ENCODE peak calls at places on chromosomes 4 and X, in ten cellular contexts. A, G, L, C, X, F, R, B, D and T are unnamed samples.

GRCh38 chr4:153448003-153448731 is 18.0 kb upstream of the TMEM131L start:
- DNase-seq in A (no peak), G (no peak), L (no peak), C (no peak), X (no peak), F (no peak), R (no peak), B (no peak), D (no peak), T (no peak)

GRCh38 chrX:150486011-150486410 is 82.4 kb upstream of the MTM1 start:
- DNase-seq in A (peak), G (no peak), L (peak), C (no peak), X (peak), F (peak), R (peak), B (peak), D (no peak), T (peak)

GRCh38 chr4:174084542-174084941 is 198.9 kb downstream of the FBXO8 start:
- DNase-seq in A (no peak), G (no peak), L (no peak), C (no peak), X (no peak), F (no peak), R (no peak), B (no peak), D (no peak), T (no peak)

GRCh38 chrX:150926304-150926703 is 27.8 kb upstream of the CD99L2 start:
- DNase-seq in A (no peak), G (no peak), L (no peak), C (no peak), X (no peak), F (no peak), R (no peak), B (no peak), D (no peak), T (no peak)

GRCh38 chr4:89876548-89876947 is 18.1 kb upstream of the MMRN1 start:
- DNase-seq in A (no peak), G (no peak), L (no peak), C (no peak), X (no peak), F (no peak), R (no peak), B (no peak), D (no peak), T (no peak)

GRCh38 chr4:181254771-181255170 is 988.4 kb upstream of the TENM3 start:
- DNase-seq in A (no peak), G (no peak), L (no peak), C (no peak), X (no peak), F (no peak), R (no peak), B (no peak), D (no peak), T (no peak)

GRCh38 chr4:98794565-98795205 is 134.2 kb downstream of the EIF4E start:
- DNase-seq in A (no peak), G (no peak), L (no peak), C (no peak), X (no peak), F (peak), R (no peak), B (no peak), D (no peak), T (no peak)

GRCh38 chr4:14669418-14669817 is 332.9 kb upstream of the CPEB2 start:
- DNase-seq in A (no peak), G (no peak), L (no peak), C (no peak), X (no peak), F (no peak), R (no peak), B (no peak), D (no peak), T (no peak)

GRCh38 chr4:169009281-169010124 is 552 bp downstream of the CBR4 start:
- DNase-seq in A (peak), G (peak), L (peak), C (peak), X (peak), F (peak), R (peak), B (peak), D (no peak), T (peak)

GRCh38 chrX:114344756-114345155 is 239.1 kb upstream of the HTR2C start:
- DNase-seq in A (peak), G (no peak), L (peak), C (no peak), X (no peak), F (peak), R (no peak), B (no peak), D (peak), T (no peak)

GRCh38 chr4:73450398-73451004 is 14.5 kb downstream of the AFP start:
- DNase-seq in A (no peak), G (no peak), L (peak), C (no peak), X (peak), F (peak), R (no peak), B (no peak), D (no peak), T (no peak)

GRCh38 chr4:15695764-15696163 is 7.1 kb upstream of the BST1 start:
- DNase-seq in A (no peak), G (no peak), L (no peak), C (no peak), X (no peak), F (no peak), R (no peak), B (no peak), D (no peak), T (no peak)

GRCh38 chr4:186088516-186088915 is 16.0 kb upstream of the FAM149A start:
- DNase-seq in A (no peak), G (no peak), L (no peak), C (no peak), X (no peak), F (no peak), R (no peak), B (no peak), D (no peak), T (no peak)

GRCh38 chrX:13898603-13899002 is 81.7 kb upstream of the GPM6B start:
- DNase-seq in A (no peak), G (no peak), L (no peak), C (no peak), X (no peak), F (no peak), R (no peak), B (no peak), D (no peak), T (no peak)

GRCh38 chr4:184755278-184755677 is 21.4 kb upstream of the CENPU start:
- DNase-seq in A (no peak), G (no peak), L (no peak), C (no peak), X (peak), F (no peak), R (no peak), B (no peak), D (no peak), T (no peak)

GRCh38 chrX:153725039-153725831 is 579 bp downstream of the ABCD1 start:
- DNase-seq in A (no peak), G (no peak), L (no peak), C (no peak), X (no peak), F (no peak), R (no peak), B (no peak), D (no peak), T (no peak)

GRCh38 chr4:86174496-86174895 is 185.4 kb downstream of the MAPK10 start:
- DNase-seq in A (no peak), G (no peak), L (no peak), C (no peak), X (no peak), F (no peak), R (no peak), B (no peak), D (no peak), T (no peak)

GRCh38 chrX:41889317-41890025 is 33.9 kb downstream of the CASK start:
- DNase-seq in A (peak), G (no peak), L (peak), C (no peak), X (no peak), F (no peak), R (no peak), B (no peak), D (no peak), T (no peak)

GRCh38 chrX:76172325-76172887 is 456 bp upstream of the PBDC1 start:
- DNase-seq in A (no peak), G (no peak), L (no peak), C (no peak), X (no peak), F (no peak), R (peak), B (no peak), D (no peak), T (no peak)

GRCh38 chr4:60805500-60806313 is 394.4 kb upstream of the ADGRL3 start:
- DNase-seq in A (no peak), G (no peak), L (peak), C (peak), X (no peak), F (no peak), R (no peak), B (no peak), D (no peak), T (no peak)

GRCh38 chrX:19172741-19173140 is 50.5 kb upstream of the ADGRG2 start:
- DNase-seq in A (no peak), G (no peak), L (no peak), C (no peak), X (no peak), F (no peak), R (no peak), B (no peak), D (no peak), T (no peak)

GRCh38 chr4:145153181-145153903 is 27.0 kb downstream of the OTUD4 start:
- DNase-seq in A (no peak), G (no peak), L (no peak), C (no peak), X (peak), F (no peak), R (no peak), B (no peak), D (no peak), T (no peak)

GRCh38 chr4:61911313-61911756 is 711.2 kb downstream of the ADGRL3 start:
- DNase-seq in A (no peak), G (no peak), L (no peak), C (no peak), X (no peak), F (no peak), R (no peak), B (no peak), D (no peak), T (no peak)

GRCh38 chrX:77298790-77299189 is 148.4 kb upstream of the FGF16 start:
- DNase-seq in A (no peak), G (no peak), L (no peak), C (no peak), X (no peak), F (no peak), R (no peak), B (peak), D (no peak), T (no peak)

GRCh38 chrX:39941332-39941920 is 156.3 kb downstream of the BCOR start:
- DNase-seq in A (no peak), G (no peak), L (no peak), C (no peak), X (no peak), F (no peak), R (no peak), B (no peak), D (no peak), T (no peak)

GRCh38 chrX:33041141-33041540 is 170.2 kb downstream of the DMD start:
- DNase-seq in A (no peak), G (no peak), L (no peak), C (peak), X (no peak), F (no peak), R (no peak), B (no peak), D (no peak), T (no peak)

GRCh38 chrX:270848-271367 is 10.3 kb upstream of the PLCXD1 start:
- DNase-seq in A (no peak), G (no peak), L (no peak), C (peak), X (peak), F (no peak), R (no peak), B (peak), D (no peak), T (peak)

GRCh38 chr4:620851-621261 is 4.5 kb upstream of the PDE6B start:
- DNase-seq in A (no peak), G (no peak), L (no peak), C (no peak), X (no peak), F (no peak), R (no peak), B (no peak), D (no peak), T (no peak)

GRCh38 chr4:6783111-6783981 is 819 bp downstream of the KIAA0232 start:
- DNase-seq in A (peak), G (no peak), L (peak), C (peak), X (peak), F (peak), R (peak), B (peak), D (peak), T (peak)

GRCh38 chr4:6781561-6781960 is 966 bp upstream of the KIAA0232 start:
- DNase-seq in A (no peak), G (no peak), L (no peak), C (no peak), X (no peak), F (no peak), R (no peak), B (no peak), D (no peak), T (no peak)

GRCh38 chr4:6781113-6781512 is 1.4 kb upstream of the KIAA0232 start:
- DNase-seq in A (no peak), G (no peak), L (no peak), C (peak), X (peak), F (no peak), R (no peak), B (no peak), D (no peak), T (no peak)

GRCh38 chr4:6782846-6783110 is 251 bp downstream of the KIAA0232 start:
- DNase-seq in A (no peak), G (no peak), L (no peak), C (no peak), X (no peak), F (no peak), R (no peak), B (no peak), D (no peak), T (no peak)

GRCh38 chr4:6782147-6782845 is at the start of gene KIAA0232:
- DNase-seq in A (peak), G (peak), L (peak), C (peak), X (peak), F (peak), R (peak), B (peak), D (peak), T (peak)
- TF ChIP-seq POLR2A in A (peak), G (peak), L (peak), C (no peak), X (no peak), F (peak), R (peak), B (no peak), D (no peak), T (peak)

GRCh38 chrX:30085571-30085970 is 129.8 kb upstream of the MAGEB2 start:
- DNase-seq in A (no peak), G (no peak), L (no peak), C (no peak), X (no peak), F (no peak), R (no peak), B (no peak), D (no peak), T (no peak)
- TF ChIP-seq POLR2A in A (no peak), G (no peak), L (no peak), C (no peak), X (no peak), F (no peak), R (no peak), B (no peak), D (no peak), T (no peak)

GRCh38 chr4:26275261-26275660 is 45.6 kb upstream of the RBPJ start:
- DNase-seq in A (no peak), G (no peak), L (no peak), C (no peak), X (no peak), F (no peak), R (no peak), B (no peak), D (no peak), T (no peak)
- TF ChIP-seq POLR2A in A (no peak), G (no peak), L (no peak), C (no peak), X (no peak), F (no peak), R (no peak), B (no peak), D (no peak), T (no peak)

GRCh38 chrX:30881797-30882196 is 7.3 kb downstream of the TAB3 start:
- DNase-seq in A (no peak), G (no peak), L (no peak), C (no peak), X (no peak), F (no peak), R (no peak), B (no peak), D (no peak), T (no peak)
- TF ChIP-seq POLR2A in A (no peak), G (no peak), L (no peak), C (no peak), X (no peak), F (no peak), R (no peak), B (no peak), D (no peak), T (no peak)

GRCh38 chr4:81038636-81039350 is 8.3 kb downstream of the BMP3 start:
- DNase-seq in A (no peak), G (no peak), L (no peak), C (no peak), X (no peak), F (no peak), R (no peak), B (no peak), D (no peak), T (no peak)
- TF ChIP-seq POLR2A in A (no peak), G (no peak), L (no peak), C (no peak), X (no peak), F (no peak), R (no peak), B (no peak), D (no peak), T (no peak)

DNA sequence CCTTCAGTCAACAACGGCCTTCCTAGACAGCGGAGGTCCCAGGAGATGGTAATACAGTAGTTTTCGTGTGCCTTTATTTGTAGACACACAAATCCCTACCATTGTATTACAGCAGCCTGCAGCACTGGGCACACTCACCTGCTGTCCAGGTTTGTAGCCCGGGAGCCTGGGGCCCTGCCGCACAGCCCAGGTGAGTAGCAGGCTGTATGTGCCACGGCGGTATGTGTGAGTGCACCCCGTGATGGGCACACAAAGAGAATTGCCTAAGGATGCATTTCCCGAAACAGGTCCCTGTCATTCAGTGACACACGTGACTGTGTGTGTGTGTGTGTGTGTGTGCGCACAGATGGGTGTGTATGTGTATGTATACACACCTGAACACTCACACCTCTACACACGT is 8.1 kb upstream of the SLC25A6 start:
- DNase-seq in A (no peak), G (no peak), L (no peak), C (no peak), X (no peak), F (no peak), R (no peak), B (no peak), D (no peak), T (no peak)
- TF ChIP-seq POLR2A in A (no peak), G (no peak), L (no peak), C (no peak), X (no peak), F (no peak), R (no peak), B (no peak), D (no peak), T (no peak)

GRCh38 chr4:3636628-3637320 is 104.6 kb upstream of the LRPAP1 start:
- DNase-seq in A (no peak), G (no peak), L (no peak), C (no peak), X (no peak), F (no peak), R (peak), B (no peak), D (no peak), T (no peak)

GRCh38 chr4:3638080-3638715 is 106.0 kb upstream of the LRPAP1 start:
- DNase-seq in A (no peak), G (no peak), L (no peak), C (no peak), X (no peak), F (no peak), R (peak), B (no peak), D (no peak), T (no peak)

GRCh38 chr4:3634281-3635089 is 102.3 kb upstream of the LRPAP1 start:
- DNase-seq in A (no peak), G (no peak), L (no peak), C (no peak), X (peak), F (no peak), R (peak), B (no peak), D (no peak), T (no peak)

GRCh38 chr4:3637326-3638016 is 105.2 kb upstream of the LRPAP1 start:
- DNase-seq in A (no peak), G (no peak), L (no peak), C (peak), X (no peak), F (no peak), R (peak), B (no peak), D (no peak), T (no peak)

GRCh38 chr4:3635090-3635820 is 103.0 kb upstream of the LRPAP1 start:
- DNase-seq in A (no peak), G (no peak), L (no peak), C (no peak), X (peak), F (no peak), R (peak), B (no peak), D (no peak), T (no peak)
- TF ChIP-seq POLR2A in A (no peak), G (no peak), L (no peak), C (no peak), X (no peak), F (no peak), R (no peak), B (no peak), D (no peak), T (no peak)

GRCh38 chrX:134732152-134732551 is 73.9 kb upstream of the PLAC1 start:
- DNase-seq in A (no peak), G (no peak), L (no peak), C (peak), X (no peak), F (no peak), R (no peak), B (no peak), D (no peak), T (no peak)
- TF ChIP-seq POLR2A in A (no peak), G (no peak), L (no peak), C (no peak), X (no peak), F (no peak), R (no peak), B (no peak), D (no peak), T (no peak)

DNA sequence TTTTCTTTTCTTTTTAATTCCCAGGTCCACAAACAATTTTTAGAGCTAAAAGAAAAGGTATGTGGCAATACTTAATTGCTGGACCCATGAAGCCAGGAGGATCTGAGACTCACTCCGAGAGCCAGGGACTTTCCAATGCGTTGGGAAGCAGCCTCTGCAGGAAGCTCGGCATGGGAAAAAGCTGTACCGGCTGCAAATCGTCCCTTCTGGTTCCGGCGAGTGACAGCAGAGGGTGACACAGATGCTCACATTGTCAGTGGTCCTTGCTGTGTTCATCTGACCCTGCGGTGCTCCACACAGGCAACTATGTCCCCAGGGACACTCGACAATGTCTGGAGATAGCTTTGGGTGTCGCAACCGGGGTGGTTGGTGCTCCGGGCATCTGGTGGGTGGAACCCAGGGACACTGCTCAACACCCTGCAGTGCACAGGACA is 164.0 kb downstream of the PRKX start:
- DNase-seq in A (no peak), G (no peak), L (peak), C (no peak), X (no peak), F (no peak), R (no peak), B (no peak), D (no peak), T (no peak)
- TF ChIP-seq POLR2A in A (no peak), G (no peak), L (no peak), C (no peak), X (no peak), F (no peak), R (no peak), B (no peak), D (no peak), T (no peak)

GRCh38 chr4:17535906-17536305 is 20.9 kb downstream of the CLRN2 start:
- DNase-seq in A (peak), G (no peak), L (peak), C (peak), X (no peak), F (peak), R (no peak), B (no peak), D (no peak), T (no peak)

GRCh38 chr4:17535242-17535641 is 20.3 kb downstream of the CLRN2 start:
- DNase-seq in A (no peak), G (no peak), L (no peak), C (no peak), X (no peak), F (no peak), R (no peak), B (no peak), D (no peak), T (no peak)

GRCh38 chr4:17534705-17535104 is 19.7 kb downstream of the CLRN2 start:
- DNase-seq in A (no peak), G (no peak), L (no peak), C (no peak), X (no peak), F (no peak), R (no peak), B (no peak), D (no peak), T (no peak)
- TF ChIP-seq POLR2A in A (no peak), G (no peak), L (no peak), C (no peak), X (no peak), F (no peak), R (no peak), B (no peak), D (no peak), T (no peak)